ENCODE peak calls at places on chromosomes 12 and 14, in eight cellular contexts. L is NCI-H1105 treated with DMSO at 0.1 percent for 48 hours, C is choroid plexus epithelial cell, P is posterior vena cava, U is amygdala, R is M059J, W is non-pigmented ciliary epithelial cell, Y is NCI-H146. S is an unnamed sample.

GRCh38 chr12:92338102-92338501 is 192.5 kb upstream of the BTG1 start:
- DNase-seq in Y (no peak), W (no peak), L (no peak), P (no peak), U (no peak), C (no peak), R (no peak), S (no peak)

GRCh38 chr12:110754101-110754793 is 11.6 kb upstream of the PPP1CC start:
- DNase-seq in R (no peak), U (no peak), C (no peak), Y (no peak), W (no peak), P (peak; percentile 61), L (no peak), S (no peak)

GRCh38 chr12:122990961-122991622 is 10.6 kb downstream of the ARL6IP4 start:
- DNase-seq in W (no peak), P (no peak), R (no peak), U (no peak), C (no peak), Y (no peak), L (no peak), S (no peak)

GRCh38 chr12:66002812-66003211 is 127.7 kb downstream of the LLPH start:
- DNase-seq in Y (no peak), P (no peak), W (no peak), U (no peak), L (no peak), R (no peak), C (peak; percentile 58), S (no peak)

GRCh38 chr14:90559811-90560492 is 163.1 kb downstream of the CALM1 start:
- DNase-seq in W (no peak), Y (peak; percentile 43), U (no peak), P (no peak), L (no peak), R (no peak), C (no peak), S (no peak)

GRCh38 chr12:21502164-21502496 is 541 bp downstream of the GOLT1B start:
- DNase-seq in P (no peak), L (peak; percentile 48), R (peak; percentile 44), Y (peak; percentile 80), U (no peak), W (no peak), C (peak; percentile 43), S (peak; percentile 49)

GRCh38 chr12:113014565-113014964 is 36.2 kb downstream of the OAS2 start:
- DNase-seq in R (no peak), L (no peak), W (no peak), C (no peak), U (no peak), P (no peak), Y (no peak), S (no peak)

GRCh38 chr14:23409475-23409874 is 1.4 kb upstream of the MYH6 start:
- DNase-seq in L (no peak), C (no peak), U (no peak), Y (no peak), P (no peak), W (no peak), R (no peak), S (no peak)

GRCh38 chr12:128844031-128844635 is 9.1 kb upstream of the GLT1D1 start:
- DNase-seq in R (peak; percentile 5), W (no peak), L (no peak), P (peak; percentile 78), U (no peak), C (no peak), Y (no peak), S (no peak)

GRCh38 chr14:69586420-69586819 is 11.7 kb upstream of the CCDC177 start:
- DNase-seq in U (no peak), Y (no peak), C (no peak), W (no peak), L (no peak), P (no peak), R (no peak), S (no peak)

GRCh38 chr14:23542261-23542660 is 9.3 kb downstream of the ZFHX2 start:
- DNase-seq in Y (no peak), W (no peak), P (peak; percentile 18), C (no peak), R (no peak), U (no peak), L (no peak), S (no peak)

S was measured in astrocyte of the hippocampus.